ENCODE peak calls at places on chromosomes 4 and X, in four cellular contexts. Z is cardiac fibroblast, F is SJCRH30, S is hepatocyte. W is an unnamed sample.

GRCh38 chrX:97215166-97215565 is 331.5 kb downstream of the RPA4 start:
- DNase-seq in F (no peak), S (no peak), Z (peak; percentile 10), W (peak; percentile 2)

GRCh38 chr4:15947684-15948083 is 9.1 kb upstream of the FGFBP1 start:
- DNase-seq in Z (no peak), S (no peak), F (no peak), W (no peak)

GRCh38 chrX:10041383-10041782 is 74.2 kb downstream of the CLDN34 start:
- DNase-seq in Z (no peak), F (no peak), S (no peak), W (no peak)

GRCh38 chr4:25088342-25088952 is 57.7 kb upstream of the LGI2 start:
- DNase-seq in Z (no peak), S (no peak), F (no peak), W (peak; percentile 49)

GRCh38 chrX:131617182-131617581 is 73.3 kb downstream of the OR13H1 start:
- DNase-seq in F (peak; percentile 40), Z (peak; percentile 38), S (no peak), W (peak; percentile 85)

GRCh38 chr4:39715788-39716187 is 17.9 kb downstream of the UBE2K start:
- DNase-seq in S (no peak), F (no peak), Z (no peak), W (no peak)

GRCh38 chrX:49853661-49854060 is 24.6 kb downstream of the PAGE4 start:
- DNase-seq in Z (no peak), S (no peak), F (no peak), W (no peak)

GRCh38 chr4:41885456-41885855 is 49.8 kb upstream of the TMEM33 start:
- DNase-seq in S (no peak), Z (no peak), F (no peak), W (no peak)

GRCh38 chr4:98617358-98618047 is 40.9 kb downstream of the TSPAN5 start:
- DNase-seq in Z (no peak), S (no peak), F (peak; percentile 48), W (peak; percentile 83)